ENCODE peak calls at places on chromosomes 7 and 10, in six cellular contexts. One of them, this sample, is unnamed.

GRCh38 chr7:28729685-28730084 is 228.4 kb downstream of the TRIL start:
- DNase-seq in esophagus squamous epithelium: no peak
- DNase-seq in A549: peak; percentile 7
- DNase-seq in thyroid gland: no peak
- DNase-seq in fibroblast of lung: no peak
- DNase-seq in tibial nerve: no peak
- DNase-seq in this sample: no peak

GRCh38 chr7:26278769-26279168 is 12.9 kb upstream of the SNX10 start:
- DNase-seq in esophagus squamous epithelium: no peak
- DNase-seq in A549: peak; percentile 47
- DNase-seq in thyroid gland: no peak
- DNase-seq in fibroblast of lung: peak; percentile 19
- DNase-seq in tibial nerve: no peak
- DNase-seq in this sample: no peak

GRCh38 chr7:130970696-130971095 is 236.7 kb upstream of the KLF14 start:
- DNase-seq in esophagus squamous epithelium: no peak
- DNase-seq in A549: no peak
- DNase-seq in thyroid gland: no peak
- DNase-seq in fibroblast of lung: no peak
- DNase-seq in tibial nerve: no peak
- DNase-seq in this sample: no peak

GRCh38 chr7:152869041-152869676 is 109.6 kb downstream of the ACTR3B start:
- DNase-seq in esophagus squamous epithelium: no peak
- DNase-seq in A549: no peak
- DNase-seq in thyroid gland: no peak
- DNase-seq in fibroblast of lung: no peak
- DNase-seq in tibial nerve: no peak
- DNase-seq in this sample: no peak

GRCh38 chr7:25002826-25003225 is 22.8 kb upstream of the OSBPL3 start:
- DNase-seq in esophagus squamous epithelium: no peak
- DNase-seq in A549: no peak
- DNase-seq in thyroid gland: no peak
- DNase-seq in fibroblast of lung: no peak
- DNase-seq in tibial nerve: no peak
- DNase-seq in this sample: no peak

GRCh38 chr7:4202954-4203353 is 479.1 kb upstream of the FOXK1 start:
- DNase-seq in esophagus squamous epithelium: no peak
- DNase-seq in A549: no peak
- DNase-seq in thyroid gland: no peak
- DNase-seq in fibroblast of lung: no peak
- DNase-seq in tibial nerve: no peak
- DNase-seq in this sample: no peak

GRCh38 chr10:84826704-84827103 is 498.3 kb downstream of the CCSER2 start:
- DNase-seq in esophagus squamous epithelium: no peak
- DNase-seq in A549: no peak
- DNase-seq in thyroid gland: no peak
- DNase-seq in fibroblast of lung: no peak
- DNase-seq in tibial nerve: no peak
- DNase-seq in this sample: no peak

GRCh38 chr7:93601363-93601762 is 26.8 kb upstream of the CALCR start:
- DNase-seq in esophagus squamous epithelium: no peak
- DNase-seq in A549: peak; percentile 2
- DNase-seq in thyroid gland: no peak
- DNase-seq in fibroblast of lung: no peak
- DNase-seq in tibial nerve: no peak
- DNase-seq in this sample: no peak

GRCh38 chr10:132168571-132169030 is 18.1 kb upstream of the DPYSL4 start:
- DNase-seq in esophagus squamous epithelium: no peak
- DNase-seq in A549: no peak
- DNase-seq in thyroid gland: no peak
- DNase-seq in fibroblast of lung: no peak
- DNase-seq in tibial nerve: no peak
- DNase-seq in this sample: peak; percentile 11

GRCh38 chr7:151204383-151205032 is 5.8 kb downstream of the H2BK1 start:
- DNase-seq in esophagus squamous epithelium: no peak
- DNase-seq in A549: no peak
- DNase-seq in thyroid gland: no peak
- DNase-seq in fibroblast of lung: no peak
- DNase-seq in tibial nerve: no peak
- DNase-seq in this sample: no peak

GRCh38 chr7:151083824-151084160 is 499 bp upstream of the TMUB1 start:
- DNase-seq in esophagus squamous epithelium: no peak
- DNase-seq in A549: no peak
- DNase-seq in thyroid gland: no peak
- DNase-seq in fibroblast of lung: no peak
- DNase-seq in tibial nerve: no peak
- DNase-seq in this sample: no peak

GRCh38 chr7:155566011-155566836 is 19.9 kb upstream of the CNPY1 start:
- DNase-seq in esophagus squamous epithelium: no peak
- DNase-seq in A549: no peak
- DNase-seq in thyroid gland: no peak
- DNase-seq in fibroblast of lung: no peak
- DNase-seq in tibial nerve: no peak
- DNase-seq in this sample: no peak

GRCh38 chr10:33032354-33033254 is 74.6 kb upstream of the ITGB1 start:
- DNase-seq in esophagus squamous epithelium: no peak
- DNase-seq in A549: peak; percentile 75
- DNase-seq in thyroid gland: no peak
- DNase-seq in fibroblast of lung: peak; percentile 68
- DNase-seq in tibial nerve: no peak
- DNase-seq in this sample: no peak

GRCh38 chr7:23276381-23276780 is 22.8 kb upstream of the MALSU1 start:
- DNase-seq in esophagus squamous epithelium: no peak
- DNase-seq in A549: peak; percentile 33
- DNase-seq in thyroid gland: no peak
- DNase-seq in fibroblast of lung: no peak
- DNase-seq in tibial nerve: no peak
- DNase-seq in this sample: no peak

GRCh38 chr7:131219277-131220041 is 108.2 kb upstream of the MKLN1 start:
- DNase-seq in esophagus squamous epithelium: no peak
- DNase-seq in A549: no peak
- DNase-seq in thyroid gland: peak; percentile 17
- DNase-seq in fibroblast of lung: no peak
- DNase-seq in tibial nerve: peak; percentile 56
- DNase-seq in this sample: peak; percentile 29

GRCh38 chr10:10782603-10783002 is 235.1 kb upstream of the CELF2 start:
- DNase-seq in esophagus squamous epithelium: no peak
- DNase-seq in A549: no peak
- DNase-seq in thyroid gland: no peak
- DNase-seq in fibroblast of lung: peak; percentile 58
- DNase-seq in tibial nerve: no peak
- DNase-seq in this sample: no peak

GRCh38 chr10:42543840-42544372 is 94.5 kb downstream of the ZNF33B start:
- DNase-seq in esophagus squamous epithelium: no peak
- DNase-seq in A549: no peak
- DNase-seq in thyroid gland: no peak
- DNase-seq in fibroblast of lung: no peak
- DNase-seq in tibial nerve: no peak
- DNase-seq in this sample: no peak

GRCh38 chr7:106535234-106536026 is 125.5 kb downstream of the CCDC71L start:
- DNase-seq in esophagus squamous epithelium: no peak
- DNase-seq in A549: peak; percentile 10
- DNase-seq in thyroid gland: no peak
- DNase-seq in fibroblast of lung: no peak
- DNase-seq in tibial nerve: no peak
- DNase-seq in this sample: no peak

GRCh38 chr7:155660059-155660757 is 15.7 kb downstream of the RBM33 start:
- DNase-seq in esophagus squamous epithelium: no peak
- DNase-seq in A549: peak; percentile 14
- DNase-seq in thyroid gland: no peak
- DNase-seq in fibroblast of lung: no peak
- DNase-seq in tibial nerve: no peak
- DNase-seq in this sample: no peak

GRCh38 chr7:85773116-85773783 is 586.4 kb upstream of the SEMA3D start:
- DNase-seq in esophagus squamous epithelium: no peak
- DNase-seq in A549: no peak
- DNase-seq in thyroid gland: no peak
- DNase-seq in fibroblast of lung: peak; percentile 81
- DNase-seq in tibial nerve: no peak
- DNase-seq in this sample: no peak

GRCh38 chr7:156219307-156220077 is 407.2 kb upstream of the SHH start:
- DNase-seq in esophagus squamous epithelium: no peak
- DNase-seq in A549: no peak
- DNase-seq in thyroid gland: no peak
- DNase-seq in fibroblast of lung: no peak
- DNase-seq in tibial nerve: no peak
- DNase-seq in this sample: no peak

GRCh38 chr7:81190997-81191747 is 272.3 kb upstream of the SEMA3C start:
- DNase-seq in esophagus squamous epithelium: no peak
- DNase-seq in A549: peak; percentile 60
- DNase-seq in thyroid gland: no peak
- DNase-seq in fibroblast of lung: peak; percentile 55
- DNase-seq in tibial nerve: no peak
- DNase-seq in this sample: peak; percentile 10

GRCh38 chr10:49116509-49117365 is 1.4 kb upstream of the VSTM4 start:
- DNase-seq in esophagus squamous epithelium: no peak
- DNase-seq in A549: no peak
- DNase-seq in thyroid gland: no peak
- DNase-seq in fibroblast of lung: no peak
- DNase-seq in tibial nerve: no peak
- DNase-seq in this sample: no peak

GRCh38 chr7:98286701-98287485 is 5.4 kb downstream of the BRI3 start:
- DNase-seq in esophagus squamous epithelium: no peak
- DNase-seq in A549: no peak
- DNase-seq in thyroid gland: peak; percentile 29
- DNase-seq in fibroblast of lung: no peak
- DNase-seq in tibial nerve: no peak
- DNase-seq in this sample: no peak

GRCh38 chr7:33425385-33425784 is 296.0 kb downstream of the BBS9 start:
- DNase-seq in esophagus squamous epithelium: no peak
- DNase-seq in A549: no peak
- DNase-seq in thyroid gland: no peak
- DNase-seq in fibroblast of lung: peak; percentile 38
- DNase-seq in tibial nerve: no peak
- DNase-seq in this sample: no peak

GRCh38 chr7:2675256-2675764 is 12.7 kb upstream of the AMZ1 start:
- DNase-seq in esophagus squamous epithelium: no peak
- DNase-seq in A549: no peak
- DNase-seq in thyroid gland: no peak
- DNase-seq in fibroblast of lung: no peak
- DNase-seq in tibial nerve: no peak
- DNase-seq in this sample: no peak

GRCh38 chr10:44539178-44539577 is 154.3 kb upstream of the CXCL12 start:
- DNase-seq in esophagus squamous epithelium: no peak
- DNase-seq in A549: no peak
- DNase-seq in thyroid gland: no peak
- DNase-seq in fibroblast of lung: no peak
- DNase-seq in tibial nerve: no peak
- DNase-seq in this sample: no peak
- H3K4me1 ChIP-seq in esophagus squamous epithelium: no peaks in the 10 kb centered on the region
- H3K4me1 ChIP-seq in A549: no peaks in the 10 kb centered on the region
- H3K4me1 ChIP-seq in thyroid gland: no peaks in the 10 kb centered on the region
- H3K4me1 ChIP-seq in fibroblast of lung: no peaks in the 10 kb centered on the region
- H3K4me1 ChIP-seq in tibial nerve: no peaks in the 10 kb centered on the region
- H3K4me1 ChIP-seq in this sample: no peaks in the 10 kb centered on the region

GRCh38 chr7:70775570-70776156 is 356.3 kb upstream of the GALNT17 start:
- DNase-seq in esophagus squamous epithelium: no peak
- DNase-seq in A549: peak; percentile 6
- DNase-seq in thyroid gland: no peak
- DNase-seq in fibroblast of lung: peak; percentile 25
- DNase-seq in tibial nerve: no peak
- DNase-seq in this sample: no peak
- TF ChIP-seq CTCF in esophagus squamous epithelium: peak; percentile 26
- TF ChIP-seq CTCF in A549: no peak
- TF ChIP-seq CTCF in thyroid gland: no peak
- TF ChIP-seq CTCF in fibroblast of lung: no peak
- TF ChIP-seq CTCF in tibial nerve: no peak
- TF ChIP-seq CTCF in this sample: no peak

GRCh38 chr10:3781458-3782098 is 3.4 kb downstream of the KLF6 start:
- DNase-seq in esophagus squamous epithelium: no peak
- DNase-seq in A549: no peak
- DNase-seq in thyroid gland: peak; percentile 36
- DNase-seq in fibroblast of lung: peak; percentile 73
- DNase-seq in tibial nerve: no peak
- DNase-seq in this sample: peak; percentile 57

GRCh38 chr10:3783313-3783689 is 1.7 kb downstream of the KLF6 start:
- DNase-seq in esophagus squamous epithelium: no peak
- DNase-seq in A549: peak; percentile 48
- DNase-seq in thyroid gland: peak; percentile 70
- DNase-seq in fibroblast of lung: peak; percentile 89
- DNase-seq in tibial nerve: peak; percentile 53
- DNase-seq in this sample: peak; percentile 49

GRCh38 chr10:3783721-3784432 is 1.1 kb downstream of the KLF6 start:
- DNase-seq in esophagus squamous epithelium: no peak
- DNase-seq in A549: peak; percentile 84
- DNase-seq in thyroid gland: peak; percentile 54
- DNase-seq in fibroblast of lung: peak; percentile 75
- DNase-seq in tibial nerve: peak; percentile 76
- DNase-seq in this sample: peak; percentile 78

GRCh38 chr10:3782099-3782455 is 2.9 kb downstream of the KLF6 start:
- DNase-seq in esophagus squamous epithelium: no peak
- DNase-seq in A549: no peak
- DNase-seq in thyroid gland: peak; percentile 15
- DNase-seq in fibroblast of lung: no peak
- DNase-seq in tibial nerve: no peak
- DNase-seq in this sample: no peak

GRCh38 chr10:3782456-3783312 is 2.3 kb downstream of the KLF6 start:
- DNase-seq in esophagus squamous epithelium: peak; percentile 19
- DNase-seq in A549: peak; percentile 82
- DNase-seq in thyroid gland: peak; percentile 57
- DNase-seq in fibroblast of lung: peak; percentile 97
- DNase-seq in tibial nerve: peak; percentile 78
- DNase-seq in this sample: peak; percentile 86
- H3K4me1 ChIP-seq in esophagus squamous epithelium: peaks cover 57% of the 10 kb centered on the region
- H3K4me1 ChIP-seq in A549: peaks cover 53% of the 10 kb centered on the region
- H3K4me1 ChIP-seq in thyroid gland: peaks cover 19% of the 10 kb centered on the region
- H3K4me1 ChIP-seq in fibroblast of lung: peaks cover 21% of the 10 kb centered on the region
- H3K4me1 ChIP-seq in tibial nerve: peaks cover 38% of the 10 kb centered on the region
- H3K4me1 ChIP-seq in this sample: peaks cover 53% of the 10 kb centered on the region

DNA sequence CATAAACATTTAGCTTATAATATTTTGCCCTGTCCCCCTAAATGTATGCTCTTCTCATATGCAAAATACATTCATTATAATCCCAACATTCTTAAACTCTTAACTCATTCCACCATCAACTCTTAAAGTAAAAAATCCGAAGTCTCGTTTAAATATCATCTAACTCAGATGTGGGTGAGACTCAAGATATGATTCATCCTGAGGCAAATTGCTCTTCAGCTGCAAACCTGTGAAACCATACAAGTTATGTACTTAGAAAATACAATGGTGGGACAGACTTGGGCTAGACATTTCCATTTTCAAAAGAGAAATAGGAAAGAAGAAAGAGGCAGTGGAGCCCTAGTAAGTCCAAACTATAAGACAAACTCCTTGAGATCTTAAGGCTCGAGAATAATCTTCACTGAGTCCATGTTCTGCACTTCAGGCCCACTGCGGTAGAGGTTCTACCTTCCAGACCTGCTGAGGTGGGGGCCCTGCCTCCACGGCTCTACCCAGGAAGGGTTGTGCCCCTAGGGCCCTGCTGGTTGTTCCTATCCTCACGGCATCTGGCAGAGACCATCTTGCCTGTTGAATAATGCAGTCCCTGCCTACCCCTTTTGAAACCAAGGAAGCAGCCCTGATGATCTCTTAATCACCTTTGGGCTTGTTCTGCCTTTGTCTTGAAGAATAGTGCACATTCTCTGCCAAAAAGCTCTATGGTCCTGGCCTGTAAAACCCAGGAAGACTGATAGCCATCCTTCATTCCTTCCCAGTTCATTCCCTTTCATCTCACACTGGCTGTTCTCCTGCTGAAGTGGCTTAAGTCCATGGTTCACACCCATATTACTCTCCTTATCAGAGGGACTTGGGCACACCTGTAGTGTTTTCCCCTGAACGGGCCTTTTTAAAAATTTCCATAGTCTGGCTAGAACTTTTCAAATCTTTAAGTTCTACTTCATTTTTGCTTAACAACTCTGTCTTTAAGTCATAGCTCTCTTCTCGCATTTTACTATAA is 37.3 kb downstream of the INPP5F start:
- DNase-seq in esophagus squamous epithelium: no peak
- DNase-seq in A549: no peak
- DNase-seq in thyroid gland: no peak
- DNase-seq in fibroblast of lung: no peak
- DNase-seq in tibial nerve: no peak
- DNase-seq in this sample: no peak
- TF ChIP-seq CTCF in esophagus squamous epithelium: no peak
- TF ChIP-seq CTCF in A549: no peak
- TF ChIP-seq CTCF in thyroid gland: no peak
- TF ChIP-seq CTCF in fibroblast of lung: no peak
- TF ChIP-seq CTCF in tibial nerve: no peak
- TF ChIP-seq CTCF in this sample: no peak